ENCODE peak calls at places on chromosome 5, in four cellular contexts. One of them, this sample, is unnamed.

GRCh38 chr5:161410640-161411039 is 135.9 kb downstream of the GABRB2 start:
- DNase-seq in H9: no peak
- DNase-seq in mesendoderm: no peak
- DNase-seq in H1: no peak
- DNase-seq in this sample: no peak

GRCh38 chr5:179793470-179794139 is at the start of gene LTC4S:
- DNase-seq in H9: peak; percentile 27
- DNase-seq in mesendoderm: no peak
- DNase-seq in H1: no peak
- DNase-seq in this sample: peak; percentile 27

GRCh38 chr5:59020611-59021285 is 437.9 kb downstream of the RAB3C start:
- DNase-seq in H9: no peak
- DNase-seq in mesendoderm: peak; percentile 63
- DNase-seq in H1: no peak
- DNase-seq in this sample: peak; percentile 35

GRCh38 chr5:92849798-92850197 is 731.2 kb downstream of the NR2F1-AS1 start:
- DNase-seq in H9: no peak
- DNase-seq in mesendoderm: no peak
- DNase-seq in H1: no peak
- DNase-seq in this sample: no peak

GRCh38 chr5:148445578-148445977 is 61.8 kb downstream of the FBXO38 start:
- DNase-seq in H9: no peak
- DNase-seq in mesendoderm: no peak
- DNase-seq in H1: no peak
- DNase-seq in this sample: no peak

GRCh38 chr5:157280927-157281326 is 15.0 kb downstream of the CYFIP2 start:
- DNase-seq in H9: no peak
- DNase-seq in mesendoderm: no peak
- DNase-seq in H1: no peak
- DNase-seq in this sample: peak; percentile 14

GRCh38 chr5:163727028-163727427 is 221.6 kb downstream of the MAT2B start:
- DNase-seq in H9: no peak
- DNase-seq in mesendoderm: no peak
- DNase-seq in H1: no peak
- DNase-seq in this sample: no peak

GRCh38 chr5:81213070-81213469 is 20.1 kb upstream of the CKMT2 start:
- DNase-seq in H9: no peak
- DNase-seq in mesendoderm: peak; percentile 41
- DNase-seq in H1: no peak
- DNase-seq in this sample: no peak

GRCh38 chr5:128111818-128112448 is 28.4 kb downstream of the SLC12A2 start:
- DNase-seq in H9: no peak
- DNase-seq in mesendoderm: no peak
- DNase-seq in H1: no peak
- DNase-seq in this sample: peak; percentile 68

GRCh38 chr5:127290019-127290945 is at the start of gene MEGF10:
- DNase-seq in H9: peak; percentile 85
- DNase-seq in mesendoderm: peak; percentile 87
- DNase-seq in H1: no peak
- DNase-seq in this sample: peak; percentile 17

GRCh38 chr5:126124706-126125345 is 298.4 kb upstream of the GRAMD2B start:
- DNase-seq in H9: no peak
- DNase-seq in mesendoderm: peak; percentile 49
- DNase-seq in H1: no peak
- DNase-seq in this sample: peak; percentile 64

GRCh38 chr5:74992791-74993190 is 59.6 kb downstream of the GCNT4 start:
- DNase-seq in H9: no peak
- DNase-seq in mesendoderm: no peak
- DNase-seq in H1: no peak
- DNase-seq in this sample: no peak

GRCh38 chr5:40006260-40006659 is 581.5 kb upstream of the DAB2 start:
- DNase-seq in H9: no peak
- DNase-seq in mesendoderm: no peak
- DNase-seq in H1: no peak
- DNase-seq in this sample: no peak

GRCh38 chr5:151383011-151383410 is 35.7 kb upstream of the SLC36A2 start:
- DNase-seq in H9: no peak
- DNase-seq in mesendoderm: no peak
- DNase-seq in H1: no peak
- DNase-seq in this sample: no peak

GRCh38 chr5:122870219-122870856 is 24.9 kb downstream of the SNX24 start:
- DNase-seq in H9: no peak
- DNase-seq in mesendoderm: no peak
- DNase-seq in H1: no peak
- DNase-seq in this sample: peak; percentile 56

GRCh38 chr5:135135530-135136201 is 101.6 kb upstream of the PITX1 start:
- DNase-seq in H9: no peak
- DNase-seq in mesendoderm: no peak
- DNase-seq in H1: no peak
- DNase-seq in this sample: peak; percentile 79

GRCh38 chr5:76401801-76402250 is 1.3 kb upstream of the IQGAP2 start:
- DNase-seq in H9: no peak
- DNase-seq in mesendoderm: peak; percentile 14
- DNase-seq in H1: no peak
- DNase-seq in this sample: no peak

GRCh38 chr5:137218471-137218870 is 280.7 kb downstream of the SPOCK1 start:
- DNase-seq in H9: no peak
- DNase-seq in mesendoderm: no peak
- DNase-seq in H1: no peak
- DNase-seq in this sample: peak; percentile 52

GRCh38 chr5:5169466-5169865 is 29.3 kb downstream of the ADAMTS16 start:
- DNase-seq in H9: no peak
- DNase-seq in mesendoderm: no peak
- DNase-seq in H1: no peak
- DNase-seq in this sample: no peak

GRCh38 chr5:144183254-144183889 is 12.7 kb downstream of the KCTD16 start:
- DNase-seq in H9: no peak
- DNase-seq in mesendoderm: no peak
- DNase-seq in H1: no peak
- DNase-seq in this sample: peak; percentile 85

GRCh38 chr5:179280095-179280490 is 65.2 kb downstream of the ADAMTS2 start:
- DNase-seq in H9: no peak
- DNase-seq in mesendoderm: no peak
- DNase-seq in H1: no peak
- DNase-seq in this sample: no peak

GRCh38 chr5:118628672-118629354 is 359.5 kb downstream of the DTWD2 start:
- DNase-seq in H9: peak; percentile 43
- DNase-seq in mesendoderm: peak; percentile 56
- DNase-seq in H1: peak; percentile 29
- DNase-seq in this sample: no peak

GRCh38 chr5:88450239-88450638 is 181.6 kb upstream of the TMEM161B start:
- DNase-seq in H9: no peak
- DNase-seq in mesendoderm: no peak
- DNase-seq in H1: no peak
- DNase-seq in this sample: no peak

GRCh38 chr5:172715931-172716682 is 54.9 kb downstream of the DUSP1 start:
- DNase-seq in H9: peak; percentile 68
- DNase-seq in mesendoderm: peak; percentile 58
- DNase-seq in H1: no peak
- DNase-seq in this sample: no peak

GRCh38 chr5:138938526-138938925 is 63.4 kb upstream of the LRRTM2 start:
- DNase-seq in H9: no peak
- DNase-seq in mesendoderm: no peak
- DNase-seq in H1: no peak
- DNase-seq in this sample: no peak
- H3K56ac ChIP-seq in H9: no peak overlapping the region
- H3K56ac ChIP-seq in mesendoderm: no peak overlapping the region
- H3K56ac ChIP-seq in H1: no peak overlapping the region
- H3K56ac ChIP-seq in this sample: no peak overlapping the region

DNA sequence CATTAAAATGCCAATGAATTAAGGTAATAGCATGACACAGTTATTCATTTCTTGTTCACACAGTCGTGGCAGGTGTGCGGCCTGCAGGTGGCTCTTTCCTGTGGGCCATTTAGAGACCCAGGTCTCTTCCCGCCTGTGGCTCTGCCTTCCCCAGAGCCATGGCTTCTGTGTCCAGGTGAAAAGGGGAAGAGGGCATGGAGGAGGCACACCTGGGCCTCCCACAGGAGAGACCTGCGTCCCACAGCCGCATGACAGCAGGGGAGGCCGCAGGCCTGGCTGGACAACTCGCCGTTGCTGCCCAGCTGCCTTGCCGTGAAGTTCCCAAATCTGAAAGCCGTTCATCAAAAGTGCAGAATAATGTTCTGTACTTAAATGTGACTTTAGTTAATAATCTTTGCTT is 14.4 kb upstream of the PLEKHG4B start:
- DNase-seq in H9: no peak
- DNase-seq in mesendoderm: no peak
- DNase-seq in H1: no peak
- DNase-seq in this sample: no peak
- H2BK120ac ChIP-seq in H9: no peak overlapping the region
- H2BK120ac ChIP-seq in mesendoderm: no peak overlapping the region
- H2BK120ac ChIP-seq in H1: no peak overlapping the region
- H2BK120ac ChIP-seq in this sample: no peak overlapping the region

GRCh38 chr5:6746244-6746643 is 33.0 kb downstream of the TENT4A start:
- DNase-seq in H9: no peak
- DNase-seq in mesendoderm: no peak
- DNase-seq in H1: no peak
- DNase-seq in this sample: no peak
- H3K4ac ChIP-seq in H9: no peak overlapping the region
- H3K4ac ChIP-seq in mesendoderm: no peak overlapping the region
- H3K4ac ChIP-seq in H1: no peak overlapping the region
- H3K4ac ChIP-seq in this sample: no peak overlapping the region

GRCh38 chr5:105898183-105898582 is 1772.6 kb downstream of the EFNA5 start:
- DNase-seq in H9: no peak
- DNase-seq in mesendoderm: no peak
- DNase-seq in H1: no peak
- DNase-seq in this sample: no peak

GRCh38 chr5:105903069-105903468 is 1767.7 kb downstream of the EFNA5 start:
- DNase-seq in H9: no peak
- DNase-seq in mesendoderm: no peak
- DNase-seq in H1: no peak
- DNase-seq in this sample: peak; percentile 35

GRCh38 chr5:105905392-105905791 is 1765.3 kb downstream of the EFNA5 start:
- DNase-seq in H9: no peak
- DNase-seq in mesendoderm: no peak
- DNase-seq in H1: no peak
- DNase-seq in this sample: no peak

GRCh38 chr5:105899726-105900125 is 1771.0 kb downstream of the EFNA5 start:
- DNase-seq in H9: no peak
- DNase-seq in mesendoderm: no peak
- DNase-seq in H1: no peak
- DNase-seq in this sample: no peak
- H3K56ac ChIP-seq in H9: no peak overlapping the region
- H3K56ac ChIP-seq in mesendoderm: no peak overlapping the region
- H3K56ac ChIP-seq in H1: no peak overlapping the region
- H3K56ac ChIP-seq in this sample: no peak overlapping the region

DNA sequence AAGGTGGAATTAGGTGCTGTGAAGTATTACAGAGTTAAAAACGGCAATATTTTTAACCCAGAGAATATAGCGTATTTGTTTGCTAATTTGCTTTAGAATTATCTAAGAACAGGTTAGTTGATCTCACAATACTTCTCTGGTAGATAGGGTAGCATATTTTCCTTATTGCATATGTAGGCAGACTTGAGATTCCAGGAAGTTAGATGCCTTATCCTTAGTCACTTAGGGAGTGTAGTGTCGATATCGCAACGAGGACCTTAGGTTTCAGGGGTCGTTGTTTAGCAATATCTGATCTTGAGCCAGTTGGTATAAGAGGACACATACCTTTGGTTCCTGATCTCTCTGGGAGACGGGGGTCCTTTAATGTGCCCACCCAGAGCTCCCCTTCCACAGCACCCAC is 28.5 kb upstream of the IL6ST start:
- DNase-seq in H9: no peak
- DNase-seq in mesendoderm: no peak
- DNase-seq in H1: no peak
- DNase-seq in this sample: no peak
- H2BK120ac ChIP-seq in H9: no peak overlapping the region
- H2BK120ac ChIP-seq in mesendoderm: no peak overlapping the region
- H2BK120ac ChIP-seq in H1: no peak overlapping the region
- H2BK120ac ChIP-seq in this sample: peak overlapping the region; percentile 16

This sample was measured in IMR-90.